ENCODE peak calls at places on chromosomes 6 and 20, in six cellular contexts. W is HCT116, J is DND-41, Y is SK-N-SH, N is PC-3, R is IMR-90. B is an unnamed sample.
A peak's percentile ranks its signal among the peaks of the same experiment; 100 is the strongest.

GRCh38 chr6:11585426-11586016 is 48.0 kb downstream of the TMEM170B start:
- DNase-seq in W (peak; percentile 44), J (no peak), Y (peak; percentile 51), N (peak; percentile 80), R (peak; percentile 79), B (no peak)

GRCh38 chr6:31713991-31714684 is 1.0 kb upstream of the LY6G6D start:
- DNase-seq in W (no peak), J (no peak), Y (no peak), N (no peak), R (no peak), B (no peak)

GRCh38 chr20:1130849-1131248 is 12.4 kb downstream of the PSMF1 start:
- DNase-seq in W (no peak), J (no peak), Y (no peak), N (no peak), R (no peak), B (no peak)

GRCh38 chr20:61736001-61736635 is 329.6 kb downstream of the TAF4 start:
- DNase-seq in W (no peak), J (no peak), Y (no peak), N (no peak), R (no peak), B (no peak)

GRCh38 chr20:57104113-57104512 is 162.3 kb downstream of the BMP7 start:
- DNase-seq in W (no peak), J (no peak), Y (no peak), N (no peak), R (no peak), B (no peak)

GRCh38 chr20:33843854-33844253 is 32.7 kb downstream of the CHMP4B start:
- DNase-seq in W (no peak), J (no peak), Y (peak; percentile 66), N (peak; percentile 35), R (no peak), B (peak; percentile 42)

GRCh38 chr20:62953839-62954703 is 1.6 kb downstream of the SLC17A9 start:
- DNase-seq in W (no peak), J (peak; percentile 92), Y (no peak), N (no peak), R (peak; percentile 54), B (peak; percentile 83)

GRCh38 chr6:109508166-109508860 is 25.3 kb upstream of the ZBTB24 start:
- DNase-seq in W (no peak), J (no peak), Y (no peak), N (no peak), R (peak; percentile 18), B (no peak)

GRCh38 chr6:30763618-30764489 is 19.5 kb upstream of the IER3 start:
- DNase-seq in W (no peak), J (peak; percentile 29), Y (no peak), N (no peak), R (peak; percentile 54), B (no peak)

GRCh38 chr20:50224553-50225255 is 34.1 kb downstream of the CEBPB start:
- DNase-seq in W (no peak), J (no peak), Y (no peak), N (no peak), R (peak; percentile 97), B (peak; percentile 41)

GRCh38 chr6:149925253-149925973 is 2.5 kb upstream of the RAET1G start:
- DNase-seq in W (no peak), J (no peak), Y (peak; percentile 44), N (no peak), R (no peak), B (peak; percentile 46)

GRCh38 chr20:62631336-62632317 is 10.7 kb upstream of the SLCO4A1 start:
- DNase-seq in W (no peak), J (no peak), Y (no peak), N (no peak), R (no peak), B (no peak)

GRCh38 chr6:84554706-84555105 is 209.7 kb downstream of the TBX18 start:
- DNase-seq in W (no peak), J (no peak), Y (no peak), N (no peak), R (no peak), B (no peak)

GRCh38 chr6:127914240-127914639 is 13.4 kb upstream of the THEMIS start:
- DNase-seq in W (no peak), J (no peak), Y (no peak), N (peak; percentile 26), R (no peak), B (no peak)

GRCh38 chr20:61976650-61977332 is 88.9 kb downstream of the TAF4 start:
- DNase-seq in W (no peak), J (no peak), Y (no peak), N (no peak), R (no peak), B (no peak)

GRCh38 chr20:1798982-1799381 is 96.2 kb upstream of the SIRPA start:
- DNase-seq in W (no peak), J (no peak), Y (no peak), N (peak; percentile 68), R (no peak), B (no peak)

GRCh38 chr20:52124821-52125220 is 66.8 kb downstream of the ZFP64 start:
- DNase-seq in W (no peak), J (no peak), Y (no peak), N (no peak), R (no peak), B (no peak)

GRCh38 chr6:149766156-149766768 is 16.7 kb downstream of the PCMT1 start:
- DNase-seq in W (no peak), J (no peak), Y (no peak), N (peak; percentile 51), R (peak; percentile 61), B (peak; percentile 23)

GRCh38 chr6:155126727-155127439 is 131.8 kb downstream of the TIAM2 start:
- DNase-seq in W (peak; percentile 93), J (no peak), Y (no peak), N (peak; percentile 81), R (peak; percentile 80), B (no peak)

DNA sequence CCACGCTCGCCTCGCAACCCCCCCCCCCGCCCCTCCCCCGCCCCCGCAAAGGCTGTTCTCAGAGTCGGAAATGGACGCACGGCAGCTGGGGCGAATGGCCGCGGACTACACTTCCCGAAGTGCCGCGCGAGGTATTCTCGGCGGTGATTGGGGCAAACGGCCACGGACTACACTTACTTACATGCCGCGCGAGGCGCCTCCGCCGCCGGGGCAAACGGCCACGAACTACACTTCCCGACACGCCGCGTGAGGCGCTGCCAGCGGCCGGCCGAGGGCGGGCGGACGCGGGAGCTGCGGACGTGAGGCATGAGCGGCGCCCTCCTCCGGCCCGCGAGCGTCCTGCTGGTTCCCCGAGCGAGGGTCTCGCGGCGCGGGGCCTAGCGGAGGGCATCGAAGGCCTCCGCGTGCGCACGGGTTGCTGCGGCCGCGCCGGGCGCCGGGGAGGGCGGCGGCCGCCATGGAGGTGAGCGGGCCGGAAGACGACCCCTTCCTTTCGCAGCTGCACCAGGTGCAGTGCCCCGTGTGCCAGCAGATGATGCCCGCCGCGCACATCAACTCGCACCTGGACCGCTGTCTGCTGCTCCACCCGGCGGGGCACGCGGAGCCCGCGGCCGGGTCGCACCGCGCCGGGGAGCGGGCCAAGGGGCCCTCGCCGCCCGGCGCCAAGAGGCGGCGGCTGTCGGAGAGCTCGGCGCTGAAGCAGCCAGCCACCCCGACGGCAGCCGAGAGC is at the start of gene WRNIP1:
- DNase-seq in W (peak; percentile 97), J (peak; percentile 97), Y (peak; percentile 96), N (peak; percentile 99), R (peak; percentile 99), B (peak; percentile 97)
- H3K9ac ChIP-seq in W (peak within 1 kb of the TSS; percentile 90), J (peak within 1 kb of the TSS; percentile 91), Y (peak within 1 kb of the TSS; percentile 94), N (peak within 1 kb of the TSS; percentile 93), R (peak within 1 kb of the TSS; percentile 84), B (peak within 1 kb of the TSS; percentile 95)

DNA sequence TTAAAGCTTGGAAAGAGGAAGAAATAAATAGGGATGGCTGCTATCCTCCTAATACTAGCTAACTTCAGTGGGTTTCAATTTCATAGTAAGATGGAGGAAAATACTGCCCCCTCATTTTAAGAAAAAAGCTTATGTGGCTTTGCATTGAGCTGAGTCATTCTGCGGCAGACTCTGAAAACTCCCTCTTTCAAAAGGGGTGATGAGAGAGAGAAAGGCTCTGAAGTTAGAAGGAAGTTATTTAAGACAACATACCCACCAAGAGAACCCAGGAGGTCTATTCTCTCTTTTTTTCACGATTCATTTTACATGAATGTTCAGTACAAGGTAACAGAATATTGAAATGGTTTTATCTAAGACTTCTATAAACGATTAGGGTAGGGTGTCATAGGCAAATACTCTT is 4.5 kb downstream of the PRDM13 start:
- DNase-seq in W (no peak), J (peak; percentile 35), Y (no peak), N (no peak), R (peak; percentile 6), B (no peak)
- H3K9me3 ChIP-seq in W (no peaks in the 10 kb centered on the region), J (no peaks in the 10 kb centered on the region), Y (no peaks in the 10 kb centered on the region), N (no peaks in the 10 kb centered on the region), R (peaks cover 14% of the 10 kb centered on the region), B (no peaks in the 10 kb centered on the region)

DNA sequence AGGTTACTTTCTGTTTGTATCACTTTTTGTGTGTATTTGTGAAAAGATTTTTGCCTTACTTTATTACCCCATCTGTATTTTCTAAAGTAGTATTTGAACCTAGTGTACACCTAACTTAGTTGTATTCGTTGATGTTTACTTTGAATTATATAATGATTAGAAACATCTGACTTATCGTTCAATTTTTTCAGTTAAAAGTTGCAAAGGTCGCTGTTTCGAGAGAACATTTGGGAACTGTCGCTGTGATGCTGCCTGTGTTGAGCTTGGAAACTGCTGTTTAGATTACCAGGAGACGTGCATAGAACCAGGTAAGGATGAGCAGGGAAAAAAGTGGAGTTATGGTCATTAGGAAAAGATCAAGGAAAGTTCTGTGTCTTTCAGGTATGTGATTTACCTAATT is 42.0 kb downstream of the ENPP1 start:
- DNase-seq in W (no peak), J (no peak), Y (no peak), N (no peak), R (no peak), B (no peak)
- H3K9ac ChIP-seq in W (no peak overlapping the region), J (no peak overlapping the region), Y (no peak overlapping the region), N (no peak overlapping the region), R (no peak overlapping the region), B (no peak overlapping the region)

GRCh38 chr6:28772480-28773381 is 151.1 kb downstream of the TRIM27 start:
- DNase-seq in W (peak; percentile 58), J (no peak), Y (no peak), N (no peak), R (no peak), B (no peak)
- H3K9me3 ChIP-seq in W (no peaks in the 10 kb centered on the region), J (no peaks in the 10 kb centered on the region), Y (no peaks in the 10 kb centered on the region), N (no peaks in the 10 kb centered on the region), R (no peaks in the 10 kb centered on the region), B (no peaks in the 10 kb centered on the region)

GRCh38 chr6:44034931-44035345 is 92.3 kb downstream of the MRPL14 start:
- DNase-seq in W (no peak), J (no peak), Y (no peak), N (peak; percentile 85), R (no peak), B (no peak)
- H3K9ac ChIP-seq in W (peak overlapping the region; percentile 10), J (no peak overlapping the region), Y (no peak overlapping the region), N (peak overlapping the region; percentile 61), R (no peak overlapping the region), B (no peak overlapping the region)

GRCh38 chr20:29123861-29124260 is 2133.6 kb upstream of the DEFB115 start:
- DNase-seq in W (no peak), J (no peak), Y (no peak), N (no peak), R (no peak), B (no peak)
- H3K9me3 ChIP-seq in W (peaks cover 7% of the 10 kb centered on the region), J (peaks cover 4% of the 10 kb centered on the region), Y (no peaks in the 10 kb centered on the region), N (peaks cover 9% of the 10 kb centered on the region), R (peaks cover 16% of the 10 kb centered on the region), B (no peaks in the 10 kb centered on the region)

DNA sequence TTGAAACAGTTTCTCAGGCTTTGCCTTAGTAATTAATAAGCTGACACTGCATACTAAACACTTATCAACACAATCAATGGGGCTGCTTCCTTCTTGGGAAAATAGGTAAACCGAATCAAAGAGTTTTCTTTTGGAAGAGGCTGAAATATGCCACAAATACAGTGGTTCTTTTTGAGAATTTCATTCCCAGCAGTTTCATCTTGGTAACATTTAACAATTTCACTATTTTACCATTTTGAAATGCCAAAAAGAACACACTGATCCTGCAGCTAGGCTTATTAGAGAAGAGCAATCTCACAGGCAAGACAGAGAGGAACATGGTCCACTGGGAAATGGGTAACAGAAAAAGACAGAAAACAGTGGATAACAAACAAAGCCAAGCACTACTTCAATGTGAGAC is 2.6 kb downstream of the CNR1 start:
- DNase-seq in W (no peak), J (no peak), Y (no peak), N (no peak), R (no peak), B (no peak)
- H3K9ac ChIP-seq in W (no peak overlapping the region), J (no peak overlapping the region), Y (no peak overlapping the region), N (no peak overlapping the region), R (no peak overlapping the region), B (no peak overlapping the region)

B was measured in colonic mucosa.